ENCODE peak calls at places on chromosome 13, in five cellular contexts. L is CD4-positive, CD25-positive, alpha-beta regulatory T cell; C is activated CD4-positive, alpha-beta T cell treated with anti-CD3 and anti-CD28 coated beads, Interleukin-2, amount 50 U/mL, for 4 hours; J is activated CD8-positive, alpha-beta memory T cell treated with anti-CD3 and anti-CD28 coated beads for 48 hours; G is body of pancreas. F is an unnamed sample.

GRCh38 chr13:35724480-35724879 is 248.0 kb upstream of the MAB21L1 start:
- DNase-seq in L (no peak), C (no peak), J (no peak), G (no peak), F (no peak)

GRCh38 chr13:75181906-75182305 is 300.1 kb downstream of the TBC1D4 start:
- DNase-seq in L (no peak), C (no peak), J (no peak), G (no peak), F (no peak)

GRCh38 chr13:20772401-20773131 is 1.2 kb downstream of the EEF1AKMT1 start:
- DNase-seq in L (no peak), C (no peak), J (no peak), G (no peak), F (no peak)

GRCh38 chr13:97258801-97259200 is 36.7 kb downstream of the MBNL2 start:
- DNase-seq in L (no peak), C (no peak), J (no peak), G (no peak), F (no peak)

GRCh38 chr13:29006359-29006850 is 186.3 kb downstream of the MTUS2 start:
- DNase-seq in L (no peak), C (no peak), J (no peak), G (no peak), F (no peak)

GRCh38 chr13:72726721-72727416 is 560 bp downstream of the MZT1 start:
- DNase-seq in L (peak), C (peak), J (peak), G (peak), F (peak)

GRCh38 chr13:73090116-73090811 is 31.5 kb downstream of the KLF5 start:
- DNase-seq in L (no peak), C (no peak), J (no peak), G (peak), F (peak)

GRCh38 chr13:80571346-80572307 is 230.7 kb upstream of the SPRY2 start:
- DNase-seq in L (no peak), C (no peak), J (no peak), G (no peak), F (no peak)

GRCh38 chr13:62119739-62120700 is 704.4 kb upstream of the PCDH20 start:
- DNase-seq in L (no peak), C (no peak), J (no peak), G (no peak), F (no peak)

GRCh38 chr13:51397262-51397933 is 55.4 kb downstream of the INTS6 start:
- DNase-seq in L (no peak), C (no peak), J (no peak), G (peak), F (no peak)

GRCh38 chr13:43087960-43088580 is 64.7 kb downstream of the DNAJC15 start:
- DNase-seq in L (no peak), C (no peak), J (no peak), G (no peak), F (no peak)

GRCh38 chr13:40639226-40639681 is 27.2 kb downstream of the FOXO1 start:
- DNase-seq in L (no peak), C (no peak), J (no peak), G (no peak), F (no peak)

GRCh38 chr13:32409561-32410440 is 18.1 kb downstream of the N4BP2L1 start:
- DNase-seq in L (no peak), C (no peak), J (no peak), G (no peak), F (no peak)

GRCh38 chr13:83440465-83440864 is 441.8 kb downstream of the SLITRK1 start:
- DNase-seq in L (no peak), C (no peak), J (no peak), G (no peak), F (no peak)

GRCh38 chr13:27830010-27830409 is 37.7 kb downstream of the GSX1 start:
- DNase-seq in L (peak), C (peak), J (peak), G (peak), F (peak)

GRCh38 chr13:74870865-74871264 is 611.1 kb downstream of the TBC1D4 start:
- DNase-seq in L (no peak), C (no peak), J (no peak), G (no peak), F (no peak)

GRCh38 chr13:80716610-80717081 is 375.7 kb upstream of the SPRY2 start:
- DNase-seq in L (no peak), C (no peak), J (no peak), G (peak), F (peak)

GRCh38 chr13:93786846-93787245 is 560.2 kb downstream of the GPC6 start:
- DNase-seq in L (no peak), C (no peak), J (no peak), G (no peak), F (no peak)

GRCh38 chr13:36329355-36329754 is 16.8 kb downstream of the SPART start:
- DNase-seq in L (no peak), C (no peak), J (no peak), G (no peak), F (no peak)

GRCh38 chr13:22103046-22103445 is 432.2 kb downstream of the FGF9 start:
- DNase-seq in L (no peak), C (no peak), J (no peak), G (no peak), F (no peak)

GRCh38 chr13:24709186-24709913 is 29.1 kb downstream of the ATP12A start:
- DNase-seq in L (peak), C (peak), J (no peak), G (peak), F (no peak)

GRCh38 chr13:79782541-79783216 is 301.7 kb downstream of the NDFIP2 start:
- DNase-seq in L (no peak), C (no peak), J (no peak), G (peak), F (peak)

GRCh38 chr13:112859817-112860190 is 109.2 kb upstream of the MCF2L start:
- DNase-seq in L (no peak), C (no peak), J (no peak), G (no peak), F (no peak)

GRCh38 chr13:98998831-98999634 is 21.2 kb upstream of the DOCK9 start:
- DNase-seq in L (peak), C (peak), J (no peak), G (no peak), F (no peak)

GRCh38 chr13:66430266-66430665 is 799.9 kb downstream of the PCDH9 start:
- DNase-seq in L (no peak), C (no peak), J (no peak), G (no peak), F (no peak)

GRCh38 chr13:66693656-66694055 is 536.5 kb downstream of the PCDH9 start:
- DNase-seq in L (no peak), C (no peak), J (no peak), G (no peak), F (no peak)

GRCh38 chr13:73412933-73413332 is 354.1 kb downstream of the KLF5 start:
- DNase-seq in L (no peak), C (no peak), J (no peak), G (no peak), F (no peak)

GRCh38 chr13:22194106-22194810 is 523.4 kb downstream of the FGF9 start:
- DNase-seq in L (no peak), C (no peak), J (no peak), G (no peak), F (no peak)

GRCh38 chr13:81664872-81665271 is 1323.9 kb upstream of the SPRY2 start:
- DNase-seq in L (no peak), C (no peak), J (no peak), G (no peak), F (no peak)

GRCh38 chr13:41465215-41465907 is 8.0 kb downstream of the RGCC start:
- DNase-seq in L (peak), C (peak), J (no peak), G (peak), F (peak)

GRCh38 chr13:76745246-76746200 is 140.7 kb downstream of the KCTD12 start:
- DNase-seq in L (no peak), C (no peak), J (no peak), G (no peak), F (no peak)